ENCODE peak calls at places on chromosomes 11 and 22, in six cellular contexts. Y, L, V, N, I and D are unnamed samples.

GRCh38 chr22:44317886-44318637 is 5.3 kb upstream of the SHISAL1 start:
- DNase-seq in V (peak; percentile 43), I (no peak), L (no peak), Y (no peak), N (no peak), D (no peak)

GRCh38 chr11:88183233-88183632 is 8.0 kb upstream of the RAB38 start:
- DNase-seq in N (no peak), I (no peak), V (no peak), Y (no peak), L (no peak), D (no peak)

GRCh38 chr11:123330948-123331347 is 99.1 kb upstream of the GRAMD1B start:
- DNase-seq in L (no peak), Y (peak; percentile 44), V (no peak), I (no peak), N (no peak), D (no peak)

GRCh38 chr22:23251445-23252093 is 71.3 kb downstream of the BCR start:
- DNase-seq in N (peak; percentile 45), L (peak; percentile 43), I (no peak), V (no peak), Y (no peak), D (no peak)

GRCh38 chr11:57546869-57547518 is 9.6 kb downstream of the SMTNL1 start:
- DNase-seq in Y (peak; percentile 40), L (no peak), I (no peak), V (no peak), N (peak; percentile 72), D (peak; percentile 84)

GRCh38 chr11:124745835-124746620 is 6.0 kb downstream of the VSIG2 start:
- DNase-seq in V (peak; percentile 85), N (no peak), Y (peak; percentile 48), I (peak; percentile 89), L (peak; percentile 68), D (peak; percentile 87)

GRCh38 chr22:23243006-23243573 is 62.8 kb downstream of the BCR start:
- DNase-seq in N (no peak), I (no peak), V (no peak), L (no peak), Y (peak; percentile 93), D (peak; percentile 92)

GRCh38 chr11:117795726-117796455 is 1.1 kb downstream of the DSCAML1 start:
- DNase-seq in N (no peak), Y (no peak), I (no peak), V (peak; percentile 83), L (no peak), D (peak; percentile 83)

GRCh38 chr22:24848559-24849168 is 42.7 kb downstream of the SGSM1 start:
- DNase-seq in N (no peak), L (no peak), I (peak; percentile 8), V (no peak), Y (no peak), D (no peak)

GRCh38 chr11:26287067-26287518 is 44.8 kb upstream of the ANO3 start:
- DNase-seq in N (peak; percentile 45), I (no peak), L (no peak), Y (no peak), V (no peak), D (no peak)

GRCh38 chr11:121250843-121251242 is 41.7 kb upstream of the SC5D start:
- DNase-seq in V (no peak), I (no peak), N (no peak), L (no peak), Y (no peak), D (no peak)

GRCh38 chr11:48107188-48107704 is 109.4 kb upstream of the OR4B1 start:
- DNase-seq in N (peak; percentile 67), V (no peak), L (peak; percentile 57), I (peak; percentile 86), Y (no peak), D (no peak)

GRCh38 chr22:24474221-24474620 is 20.9 kb upstream of the UPB1 start:
- DNase-seq in I (no peak), N (peak; percentile 92), Y (peak; percentile 21), V (no peak), L (no peak), D (no peak)

GRCh38 chr11:94169930-94170329 is 41.3 kb downstream of the PANX1 start:
- DNase-seq in I (no peak), Y (no peak), L (no peak), V (no peak), N (no peak), D (no peak)

GRCh38 chr22:49763696-49764095 is 64.0 kb downstream of the BRD1 start:
- DNase-seq in V (peak; percentile 54), I (peak; percentile 56), L (peak; percentile 4), Y (no peak), N (no peak), D (no peak)

GRCh38 chr22:45608763-45609180 is 62.9 kb upstream of the ATXN10 start:
- DNase-seq in I (no peak), Y (peak; percentile 24), N (peak; percentile 86), V (peak; percentile 43), L (no peak), D (no peak)

GRCh38 chr11:26188559-26188958 is 143.4 kb upstream of the ANO3 start:
- DNase-seq in N (peak; percentile 10), Y (peak; percentile 19), V (no peak), L (no peak), I (no peak), D (no peak)

GRCh38 chr11:5171856-5172255 is 17.3 kb upstream of the OR52A1 start:
- DNase-seq in Y (no peak), N (no peak), L (no peak), V (no peak), I (no peak), D (no peak)

GRCh38 chr22:35580351-35581022 is 36.6 kb downstream of the MB start:
- DNase-seq in Y (no peak), V (no peak), I (no peak), N (no peak), L (no peak), D (no peak)

GRCh38 chr11:33530824-33531223 is 169.8 kb downstream of the C11orf91 start:
- DNase-seq in V (no peak), Y (no peak), I (no peak), N (peak; percentile 79), L (no peak), D (no peak)

DNA sequence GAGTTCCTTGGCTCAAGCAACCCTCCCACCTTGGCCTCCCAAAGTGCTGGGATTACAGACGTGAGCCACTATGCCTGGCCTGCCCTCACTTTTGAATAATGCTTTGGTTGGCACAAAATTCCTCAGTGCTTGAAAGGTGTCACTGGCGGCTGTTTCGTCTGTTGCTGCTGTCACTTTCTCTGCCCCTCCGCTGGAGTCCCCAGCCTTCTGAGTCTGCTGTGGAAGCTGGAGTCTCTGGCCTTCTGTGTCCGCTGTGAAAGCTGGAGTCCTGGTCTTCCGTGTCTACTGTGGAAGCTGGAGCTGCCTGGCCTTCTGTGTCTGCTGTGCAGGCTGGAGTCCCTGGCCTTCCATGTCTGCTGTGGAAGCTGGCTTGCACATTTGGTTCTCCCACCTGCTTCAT is 4.9 kb upstream of the KRTAP5-1 start:
- DNase-seq in V (peak; percentile 39), L (no peak), I (peak; percentile 34), Y (no peak), N (no peak), D (no peak)
- H3K4me3 ChIP-seq in V (no peak overlapping the region), L (no peak overlapping the region), I (no peak overlapping the region), Y (no peak overlapping the region), N (no peak overlapping the region), D (no peak overlapping the region)

DNA sequence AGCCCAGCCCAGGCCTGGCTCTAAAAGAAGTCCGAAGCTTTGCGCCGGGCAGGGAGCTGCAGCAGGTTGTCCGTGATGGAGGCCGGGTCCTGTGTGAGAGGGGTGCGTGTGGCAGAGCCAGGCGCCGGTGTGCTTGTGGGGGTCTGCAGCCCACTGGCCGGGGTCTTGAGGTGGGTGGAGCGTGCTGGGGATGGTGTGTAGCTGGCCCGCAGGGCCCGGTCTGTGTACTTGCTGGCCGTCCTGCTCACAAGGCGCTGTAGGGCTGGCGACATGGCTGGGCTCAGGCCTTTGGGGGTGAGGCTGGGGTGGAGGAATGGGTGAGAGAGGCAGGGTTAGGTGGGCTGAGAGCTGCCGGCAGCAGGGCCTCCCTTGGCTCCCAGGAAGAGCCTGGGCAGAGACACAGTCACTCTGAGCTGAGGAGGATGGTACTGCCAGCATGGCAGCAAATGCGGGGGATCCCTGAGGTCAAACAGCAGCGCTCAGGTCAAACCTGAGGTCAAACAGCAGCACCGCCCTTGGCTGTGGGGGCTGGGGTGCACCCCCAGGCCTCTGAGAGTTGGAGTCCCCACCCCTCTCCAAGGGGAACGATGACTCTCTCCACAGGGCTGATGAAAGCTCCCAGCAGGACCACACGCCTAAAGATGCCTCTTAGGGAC is 3.2 kb downstream of the TSSK2 start:
- DNase-seq in N (no peak), Y (no peak), L (no peak), I (peak; percentile 67), V (peak; percentile 52), D (no peak)
- H3K36me3 ChIP-seq in N (peaks cover 67% of the 10 kb centered on the region), Y (peaks cover 5% of the 10 kb centered on the region), L (no peaks in the 10 kb centered on the region), I (peaks cover 76% of the 10 kb centered on the region), V (peaks cover 21% of the 10 kb centered on the region), D (peaks cover 17% of the 10 kb centered on the region)

GRCh38 chr11:118923721-118924587 is 1.8 kb downstream of the BCL9L start:
- DNase-seq in I (no peak), L (peak; percentile 43), N (no peak), Y (no peak), V (peak; percentile 62), D (peak; percentile 23)

GRCh38 chr11:118921929-118922744 is 3.6 kb downstream of the BCL9L start:
- DNase-seq in I (peak; percentile 83), N (peak; percentile 56), L (peak; percentile 81), V (peak; percentile 96), Y (peak; percentile 51), D (peak; percentile 92)

GRCh38 chr11:118922745-118923627 is 2.7 kb downstream of the BCL9L start:
- DNase-seq in Y (no peak), I (peak; percentile 72), L (no peak), N (no peak), V (peak; percentile 77), D (peak; percentile 32)

GRCh38 chr11:118918686-118919280 is 6.9 kb downstream of the BCL9L start:
- DNase-seq in L (peak; percentile 28), I (no peak), Y (no peak), V (peak; percentile 62), N (peak; percentile 43), D (no peak)

GRCh38 chr11:118921121-118921928 is 4.4 kb downstream of the BCL9L start:
- DNase-seq in N (peak; percentile 88), Y (peak; percentile 84), V (peak; percentile 93), I (peak; percentile 76), L (peak; percentile 61), D (peak; percentile 82)
- H3K4me3 ChIP-seq in N (peak overlapping the region; percentile 99), Y (peak overlapping the region; percentile 97), V (peak overlapping the region; percentile 92), I (peak overlapping the region; percentile 91), L (peak overlapping the region; percentile 4), D (peak overlapping the region; percentile 15)

GRCh38 chr11:73414977-73415492 is 38.8 kb downstream of the RELT start:
- DNase-seq in N (peak; percentile 79), V (no peak), I (no peak), L (no peak), Y (no peak), D (no peak)
- H3K36me3 ChIP-seq in N (peaks cover 12% of the 10 kb centered on the region), V (no peaks in the 10 kb centered on the region), I (peaks cover 18% of the 10 kb centered on the region), L (no peaks in the 10 kb centered on the region), Y (no peaks in the 10 kb centered on the region), D (no peaks in the 10 kb centered on the region)

DNA sequence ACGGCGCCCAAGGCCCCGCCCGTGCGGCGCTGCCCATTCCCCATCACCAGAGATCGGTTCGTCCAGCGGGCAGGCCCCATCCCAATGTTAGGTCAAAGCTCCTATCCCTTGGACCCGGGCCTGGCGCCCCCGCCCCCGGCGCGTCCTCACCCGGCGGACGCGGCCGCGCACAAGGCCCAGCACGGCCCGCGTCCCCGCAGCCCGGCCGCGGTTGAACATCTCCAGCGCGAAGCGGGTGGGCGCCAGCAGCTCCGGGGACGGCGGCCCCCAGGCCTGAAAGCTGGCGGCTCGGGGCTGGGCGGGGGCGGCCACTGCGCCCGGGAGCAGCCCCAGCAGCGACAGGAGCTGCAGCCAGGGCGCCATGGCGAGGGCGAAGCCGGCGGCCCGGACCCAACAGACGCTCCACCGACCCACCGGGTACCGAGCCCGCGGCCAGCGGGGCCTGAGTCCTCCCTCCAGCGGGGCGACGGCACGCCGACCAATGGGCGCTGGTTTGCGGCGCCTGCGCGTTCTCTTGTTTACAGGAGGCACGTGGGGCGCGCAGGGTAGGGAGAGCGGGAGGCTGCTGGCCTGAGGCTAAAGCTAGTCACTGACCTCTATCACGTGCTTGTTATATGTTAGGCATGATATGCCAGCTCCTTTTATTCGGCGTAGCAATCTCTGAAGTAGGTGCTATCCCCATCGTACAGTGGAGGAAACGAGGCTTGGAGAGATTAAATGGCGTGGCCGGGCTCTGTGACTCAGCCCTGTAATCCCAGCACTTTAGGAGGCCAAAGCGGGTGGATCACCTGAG is at the start of gene CTSF:
- DNase-seq in V (peak; percentile 94), I (peak; percentile 95), N (peak; percentile 49), Y (peak; percentile 81), L (peak; percentile 85), D (peak; percentile 63)
- H3K4me3 ChIP-seq in V (peak within 1 kb of the TSS; percentile 40), I (peak within 1 kb of the TSS; percentile 62), N (peak within 1 kb of the TSS; percentile 41), Y (peak within 1 kb of the TSS; percentile 54), L (peak within 1 kb of the TSS; percentile 60), D (no peak within 1 kb of the TSS)